ENCODE peak calls at places on chromosome 18, in four cellular contexts. S is T-helper 2 cell, G is foreskin fibroblast, T is AG04449. W is an unnamed sample.

GRCh38 chr18:56256659-56257058 is 381.7 kb downstream of the TXNL1 start:
- DNase-seq in T (no peak), S (no peak), G (no peak), W (no peak)

GRCh38 chr18:56302161-56302560 is 336.2 kb downstream of the TXNL1 start:
- DNase-seq in G (no peak), S (no peak), T (no peak), W (no peak)

GRCh38 chr18:56672391-56672790 is 21.2 kb downstream of the WDR7 start:
- DNase-seq in T (no peak), S (no peak), G (no peak), W (no peak)

GRCh38 chr18:69958422-69958821 is 10.7 kb upstream of the CD226 start:
- DNase-seq in G (no peak), T (no peak), S (no peak), W (no peak)

GRCh38 chr18:72871091-72871490 is 3.3 kb upstream of the NETO1 start:
- DNase-seq in S (no peak), G (peak), T (peak), W (peak)

GRCh38 chr18:50194623-50195532 is at the start of gene MYO5B:
- DNase-seq in S (peak), G (peak), T (no peak), W (no peak)

GRCh38 chr18:45638544-45638943 is 23.3 kb downstream of the SLC14A2 start:
- DNase-seq in T (no peak), G (no peak), S (no peak), W (no peak)

GRCh38 chr18:69085933-69086332 is 288.1 kb downstream of the CCDC102B start:
- DNase-seq in G (no peak), T (no peak), S (no peak), W (no peak)

GRCh38 chr18:80180778-80181564 is 66.3 kb downstream of the PARD6G start:
- DNase-seq in T (no peak), G (no peak), S (no peak), W (no peak)

GRCh38 chr18:67007085-67007484 is 403.2 kb upstream of the CDH19 start:
- DNase-seq in S (no peak), G (no peak), T (no peak), W (no peak)

GRCh38 chr18:1751249-1751648 is 820.1 kb downstream of the METTL4 start:
- DNase-seq in S (no peak), G (no peak), T (no peak), W (no peak)

GRCh38 chr18:59546164-59546563 is 151.1 kb downstream of the CCBE1 start:
- DNase-seq in T (no peak), S (no peak), G (peak), W (no peak)

GRCh38 chr18:39660141-39660540 is 2094.5 kb upstream of the CELF4 start:
- DNase-seq in G (peak), S (no peak), T (no peak), W (no peak)

GRCh38 chr18:76975577-76976110 is 153.3 kb downstream of the ZNF236 start:
- DNase-seq in S (no peak), T (no peak), G (no peak), W (no peak)

GRCh38 chr18:49768051-49768391 is 45.3 kb downstream of the ACAA2 start:
- DNase-seq in G (peak), S (no peak), T (no peak), W (peak)

GRCh38 chr18:28411806-28412205 is 234.9 kb upstream of the CDH2 start:
- DNase-seq in G (peak), T (no peak), S (no peak), W (peak)

GRCh38 chr18:74596959-74597661 is 560 bp upstream of the ZNF407 start:
- DNase-seq in S (peak), T (no peak), G (peak), W (peak)

GRCh38 chr18:38709122-38709521 is 1143.5 kb upstream of the CELF4 start:
- DNase-seq in S (no peak), T (no peak), G (no peak), W (no peak)

GRCh38 chr18:41820784-41821183 is 134.2 kb upstream of the PIK3C3 start:
- DNase-seq in S (no peak), G (no peak), T (no peak), W (no peak)

GRCh38 chr18:3541549-3542386 is 91.8 kb downstream of the TGIF1 start:
- DNase-seq in S (no peak), G (no peak), T (no peak), W (no peak)

GRCh38 chr18:47334966-47335365 is 83.5 kb upstream of the SKOR2 start:
- DNase-seq in S (no peak), T (no peak), G (no peak), W (no peak)

GRCh38 chr18:30387401-30387800 is 655.1 kb downstream of the DSC3 start:
- DNase-seq in S (no peak), T (no peak), G (no peak), W (no peak)

GRCh38 chr18:26819046-26819445 is 46.5 kb downstream of the AQP4 start:
- DNase-seq in G (no peak), T (no peak), S (no peak), W (no peak)

GRCh38 chr18:47730795-47731194 is 199.7 kb downstream of the SMAD2 start:
- DNase-seq in T (no peak), G (no peak), S (no peak), W (no peak)

GRCh38 chr18:32310119-32310518 is 120.3 kb downstream of the MEP1B start:
- DNase-seq in S (no peak), T (no peak), G (no peak), W (no peak)

GRCh38 chr18:9055185-9055584 is 47.3 kb upstream of the NDUFV2 start:
- DNase-seq in T (peak), G (peak), S (no peak), W (peak)

GRCh38 chr18:24138884-24139616 is at the start of gene CABYR:
- DNase-seq in T (peak), G (peak), S (peak), W (peak)

GRCh38 chr18:805755-806110 is 6.3 kb downstream of the YES1 start:
- DNase-seq in T (no peak), G (no peak), S (no peak), W (no peak)

GRCh38 chr18:76518073-76518472 is 23.0 kb upstream of the ZNF516 start:
- DNase-seq in S (no peak), T (no peak), G (no peak), W (no peak)

GRCh38 chr18:48948112-48949050 is 2.4 kb downstream of the SMAD7 start:
- DNase-seq in G (peak), S (no peak), T (no peak), W (peak)

GRCh38 chr18:29840101-29840500 is 1202.4 kb downstream of the DSC3 start:
- DNase-seq in S (no peak), T (no peak), G (peak), W (no peak)

GRCh38 chr18:6022840-6023239 is 127.5 kb upstream of the TMEM200C start:
- DNase-seq in S (no peak), T (no peak), G (peak), W (no peak)

GRCh38 chr18:31646332-31646822 is 38.0 kb downstream of the B4GALT6 start:
- DNase-seq in G (no peak), T (no peak), S (no peak), W (no peak)

GRCh38 chr18:9575558-9575957 is 38.8 kb downstream of the PPP4R1 start:
- DNase-seq in G (peak), T (peak), S (no peak), W (peak)

GRCh38 chr18:62784966-62785413 is 69.6 kb downstream of the PHLPP1 start:
- DNase-seq in G (peak), T (peak), S (no peak), W (no peak)

GRCh38 chr18:21997207-21998143 is 171.9 kb upstream of the GATA6 start:
- DNase-seq in T (no peak), S (no peak), G (peak), W (no peak)

GRCh38 chr18:11689972-11690570 is 1.0 kb downstream of the GNAL start:
- DNase-seq in G (peak), T (no peak), S (no peak), W (no peak)

GRCh38 chr18:33746261-33746660 is 168.2 kb downstream of the ASXL3 start:
- DNase-seq in G (no peak), S (no peak), T (no peak), W (no peak)